ENCODE peak calls at places on chromosomes 2 and 18, in seven cellular contexts. R is HCT116, U is K562, W is SK-N-SH, F is GM12878, K is HepG2, J is H1. V is an unnamed sample. For H3K4me1, the result is how much of the 10 kb centered on the place peaks cover.

GRCh38 chr2:223952280-223952968 is 4.8 kb upstream of the MRPL44 start:
- DNase-seq in U (no peak), W (no peak), K (no peak), J (no peak), F (no peak), R (no peak), V (no peak)

GRCh38 chr2:41907141-41907540 is 140.7 kb upstream of the PKDCC start:
- DNase-seq in R (no peak), U (no peak), W (no peak), J (no peak), F (no peak), K (no peak), V (no peak)

GRCh38 chr2:121778736-121779487 is 23.5 kb downstream of the TSN start:
- DNase-seq in K (peak), W (no peak), R (no peak), J (no peak), U (no peak), F (no peak), V (no peak)

GRCh38 chr18:2970762-2971659 is 41.9 kb downstream of the LPIN2 start:
- DNase-seq in K (no peak), F (no peak), R (no peak), W (no peak), U (no peak), J (no peak), V (no peak)

GRCh38 chr2:127638361-127639110 is 7.4 kb upstream of the GPR17 start:
- DNase-seq in F (no peak), J (peak), K (no peak), R (no peak), W (no peak), U (peak), V (no peak)

GRCh38 chr18:23884712-23885375 is 129.7 kb upstream of the TTC39C start:
- DNase-seq in U (no peak), F (no peak), R (no peak), J (no peak), W (no peak), K (peak), V (no peak)

GRCh38 chr2:67701011-67701410 is 303.9 kb downstream of the ETAA1 start:
- DNase-seq in R (no peak), U (no peak), K (no peak), W (no peak), J (no peak), F (no peak), V (no peak)

GRCh38 chr2:28898048-28898447 is 3.6 kb downstream of the WDR43 start:
- DNase-seq in R (no peak), J (no peak), W (no peak), F (no peak), K (no peak), U (no peak), V (no peak)

DNA sequence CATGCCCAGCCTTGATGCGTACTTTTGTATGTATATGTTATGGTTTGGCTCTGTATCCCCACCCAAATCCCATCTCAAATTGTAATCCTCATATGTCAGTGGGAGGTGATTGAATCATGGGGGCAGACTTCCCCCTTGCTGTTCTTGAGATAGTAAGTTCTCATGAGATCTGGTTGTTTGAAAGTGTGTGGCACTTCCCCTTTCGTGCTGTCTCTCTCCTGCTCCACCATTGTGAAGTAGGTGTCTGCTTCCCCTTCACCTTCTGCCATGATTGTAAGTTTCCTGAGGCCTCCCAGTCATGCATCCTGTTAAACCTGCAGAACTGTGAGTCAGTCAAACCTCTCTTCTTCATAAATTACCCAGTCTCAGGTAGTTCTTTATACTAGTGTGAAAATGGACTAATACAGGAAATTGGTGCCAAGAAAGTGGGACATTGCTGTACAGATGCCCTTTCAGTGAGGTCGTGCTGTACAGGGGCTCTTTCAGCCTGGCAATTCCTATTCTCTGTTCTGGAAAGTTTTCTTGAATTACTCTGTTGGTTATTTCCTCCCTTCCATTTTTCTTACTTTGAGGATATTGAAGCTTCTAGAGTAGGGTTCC is 38.2 kb downstream of the KCMF1 start:
- DNase-seq in R (no peak), F (no peak), U (no peak), W (no peak), K (no peak), J (peak), V (no peak)
- TF ChIP-seq YY1 in R (no peak), F (peak), U (no peak), W (no peak), K (no peak), J (no peak), V (no peak)

GRCh38 chr2:240207661-240208060 is 67.2 kb upstream of the OTOS start:
- DNase-seq in U (no peak), K (no peak), J (no peak), F (no peak), R (no peak), W (no peak), V (no peak)

GRCh38 chr2:240205763-240206162 is 65.3 kb upstream of the OTOS start:
- DNase-seq in F (no peak), R (no peak), J (no peak), U (no peak), K (no peak), W (no peak), V (no peak)

GRCh38 chr2:240205348-240205747 is 64.9 kb upstream of the OTOS start:
- DNase-seq in J (peak), U (no peak), K (no peak), F (no peak), R (no peak), W (no peak), V (no peak)

GRCh38 chr2:240208096-240208495 is 67.6 kb upstream of the OTOS start:
- DNase-seq in K (no peak), U (no peak), F (no peak), R (no peak), W (no peak), J (no peak), V (no peak)

GRCh38 chr2:240206630-240207029 is 66.2 kb upstream of the OTOS start:
- DNase-seq in K (no peak), W (no peak), F (no peak), J (no peak), R (no peak), U (no peak), V (no peak)
- H3K9ac ChIP-seq in K (no peak), W (no peak), F (no peak), J (no peak), R (no peak), U (no peak), V (no peak)

GRCh38 chr2:85168984-85169383 is 35.8 kb downstream of the TCF7L1 start:
- DNase-seq in W (no peak), J (no peak), K (no peak), U (no peak), R (no peak), F (no peak), V (no peak)
- H3K4me1 ChIP-seq in W (under half), J (under half), K (under half), U (under half), R (under half), F (under half), V (under half)

GRCh38 chr2:1825046-1825445 is 80.7 kb upstream of the PXDN start:
- DNase-seq in R (no peak), U (no peak), W (no peak), K (no peak), J (no peak), F (no peak), V (no peak)

GRCh38 chr2:1822341-1822740 is 78.0 kb upstream of the PXDN start:
- DNase-seq in U (no peak), F (no peak), J (no peak), W (no peak), K (no peak), R (no peak), V (no peak)

GRCh38 chr2:1826188-1826905 is 82.0 kb upstream of the PXDN start:
- DNase-seq in U (no peak), W (no peak), F (no peak), J (no peak), R (no peak), K (no peak), V (no peak)

GRCh38 chr2:1823187-1824169 is 79.2 kb upstream of the PXDN start:
- DNase-seq in K (no peak), J (peak), F (no peak), W (no peak), U (no peak), R (no peak), V (peak)

GRCh38 chr2:1824202-1824905 is 80.0 kb upstream of the PXDN start:
- DNase-seq in F (no peak), K (no peak), R (no peak), J (no peak), W (no peak), U (no peak), V (no peak)
- TF ChIP-seq YY1 in F (no peak), K (no peak), R (no peak), J (no peak), W (no peak), U (no peak), V (no peak)

GRCh38 chr18:72152935-72153334 is 391.2 kb downstream of the CBLN2 start:
- DNase-seq in J (no peak), F (no peak), W (no peak), R (no peak), U (no peak), K (no peak), V (no peak)

DNA sequence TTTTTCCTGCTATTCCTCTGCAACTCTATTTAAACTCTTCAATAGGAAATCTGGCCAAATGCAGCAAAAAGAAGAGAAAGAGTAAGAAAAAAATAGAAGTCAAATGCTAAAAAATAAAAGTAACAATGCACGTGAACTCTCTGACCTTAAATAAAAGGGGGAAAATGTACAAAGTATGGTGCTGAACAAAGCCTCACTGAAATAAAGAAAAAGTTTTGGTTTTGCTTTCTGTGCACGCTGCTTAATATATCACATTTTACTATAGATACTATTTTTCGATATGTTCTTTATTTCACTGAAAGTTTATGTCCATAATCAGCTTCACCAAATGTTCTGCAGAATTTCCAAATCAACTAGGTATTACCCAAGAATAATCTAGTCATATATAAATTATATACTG is 396.3 kb downstream of the CBLN2 start:
- DNase-seq in U (no peak), K (no peak), F (no peak), R (no peak), W (no peak), J (no peak), V (no peak)
- H3K9ac ChIP-seq in U (no peak), K (no peak), F (no peak), R (no peak), W (no peak), J (no peak), V (no peak)

GRCh38 chr2:12819098-12819465 is 102.3 kb downstream of the TRIB2 start:
- DNase-seq in U (no peak), J (no peak), K (no peak), F (no peak), R (no peak), W (no peak), V (no peak)

GRCh38 chr2:12817870-12818269 is 101.1 kb downstream of the TRIB2 start:
- DNase-seq in R (no peak), F (no peak), K (no peak), W (no peak), J (no peak), U (no peak), V (no peak)

GRCh38 chr2:12821656-12822055 is 104.9 kb downstream of the TRIB2 start:
- DNase-seq in U (no peak), W (no peak), F (no peak), R (no peak), J (no peak), K (no peak), V (no peak)

GRCh38 chr2:12818416-12819097 is 101.8 kb downstream of the TRIB2 start:
- DNase-seq in W (no peak), R (no peak), K (no peak), F (no peak), U (no peak), J (no peak), V (no peak)

GRCh38 chr2:12819721-12820120 is 103.0 kb downstream of the TRIB2 start:
- DNase-seq in F (no peak), U (no peak), R (no peak), J (no peak), K (no peak), W (no peak), V (no peak)
- H3K4me1 ChIP-seq in F (under half), U (under half), R (half or more), J (under half), K (under half), W (under half), V (under half)

V was measured in NT2/D1.